ENCODE peak calls at places on chromosomes 4 and X, in eight cellular contexts. J is GM20000; D is C1 segment of cervical spinal cord; B is amygdala; W is H9; Y is CD4-positive, alpha-beta memory T cell; X is M059J; T is heart left ventricle. R is an unnamed sample.

GRCh38 chr4:628821-629635 is 3.7 kb downstream of the PDE6B start:
- DNase-seq in W (peak; percentile 20), Y (no peak), D (no peak), B (no peak), T (no peak), J (no peak), X (no peak), R (no peak)

GRCh38 chrX:154409222-154409871 is at the start of gene DNASE1L1:
- DNase-seq in Y (no peak), B (no peak), D (peak; percentile 42), W (peak; percentile 97), X (peak; percentile 95), J (peak; percentile 78), T (peak; percentile 83), R (peak; percentile 86)

GRCh38 chr4:175770555-175770954 is 41.5 kb downstream of the GPM6A start:
- DNase-seq in Y (no peak), J (no peak), B (no peak), D (no peak), W (no peak), T (no peak), X (peak; percentile 56), R (no peak)

GRCh38 chr4:39613093-39613656 is 25.5 kb downstream of the SMIM14 start:
- DNase-seq in W (no peak), Y (no peak), D (no peak), T (no peak), J (peak; percentile 32), X (peak; percentile 56), B (no peak), R (no peak)

GRCh38 chr4:110005461-110006056 is 92.9 kb downstream of the EGF start:
- DNase-seq in T (no peak), W (no peak), X (peak; percentile 64), D (no peak), B (no peak), Y (peak; percentile 60), J (peak; percentile 67), R (peak; percentile 82)

GRCh38 chrX:9279271-9279596 is 185.6 kb upstream of the TBL1X start:
- DNase-seq in W (no peak), X (peak; percentile 20), J (no peak), B (no peak), D (no peak), Y (no peak), T (no peak), R (no peak)

GRCh38 chr4:560731-561211 is 15.3 kb downstream of the TMEM271 start:
- DNase-seq in Y (no peak), D (no peak), B (no peak), X (no peak), W (no peak), T (no peak), J (no peak), R (no peak)

GRCh38 chr4:129822708-129823504 is 727.0 kb downstream of the C4orf33 start:
- DNase-seq in Y (no peak), T (peak; percentile 29), B (no peak), X (no peak), J (no peak), D (no peak), W (no peak), R (no peak)

GRCh38 chr4:184653650-184654049 is 4.1 kb downstream of the PRIMPOL start:
- DNase-seq in T (no peak), B (no peak), X (peak; percentile 57), Y (no peak), D (no peak), J (no peak), W (no peak), R (peak; percentile 45)

GRCh38 chr4:183407128-183407585 is 37.3 kb upstream of the CDKN2AIP start:
- DNase-seq in B (peak; percentile 26), T (peak; percentile 89), J (peak; percentile 86), W (peak; percentile 93), D (peak; percentile 92), Y (peak; percentile 88), X (peak; percentile 80), R (peak; percentile 88)

GRCh38 chr4:142582340-142582739 is 263.8 kb downstream of the INPP4B start:
- DNase-seq in T (no peak), D (no peak), J (no peak), B (no peak), X (no peak), W (no peak), Y (no peak), R (no peak)

GRCh38 chr4:42329421-42329820 is 67.9 kb upstream of the SHISA3 start:
- DNase-seq in J (no peak), X (peak; percentile 55), W (no peak), T (no peak), D (no peak), B (no peak), Y (no peak), R (no peak)

GRCh38 chr4:81260443-81261102 is 45.6 kb upstream of the PRKG2 start:
- DNase-seq in X (peak; percentile 15), D (no peak), Y (no peak), B (no peak), W (peak; percentile 36), J (no peak), T (no peak), R (peak; percentile 86)

GRCh38 chr4:633976-634598 is 8.7 kb downstream of the PDE6B start:
- DNase-seq in Y (no peak), B (no peak), X (no peak), W (peak; percentile 28), T (no peak), J (no peak), D (no peak), R (no peak)

GRCh38 chr4:80500593-80500992 is 165.1 kb downstream of the CFAP299 start:
- DNase-seq in B (no peak), W (no peak), D (no peak), Y (peak; percentile 73), X (no peak), J (no peak), T (no peak), R (no peak)

GRCh38 chr4:73341454-73341853 is 62.6 kb upstream of the ALB start:
- DNase-seq in J (peak; percentile 25), W (peak; percentile 59), T (no peak), D (peak; percentile 29), B (no peak), X (peak; percentile 53), Y (no peak), R (peak; percentile 78)

GRCh38 chrX:101347859-101348451 is 587 bp downstream of the TIMM8A start:
- DNase-seq in X (peak; percentile 34), B (no peak), T (no peak), J (peak; percentile 15), Y (peak; percentile 2), W (no peak), D (no peak), R (no peak)

GRCh38 chr4:113476800-113477199 is 284.7 kb downstream of the CAMK2D start:
- DNase-seq in B (no peak), J (no peak), X (peak; percentile 46), D (no peak), T (no peak), W (no peak), Y (no peak), R (no peak)

GRCh38 chrX:68830486-68831404 is 1.9 kb downstream of the EFNB1 start:
- DNase-seq in B (no peak), X (no peak), D (no peak), T (no peak), J (no peak), Y (no peak), W (peak; percentile 22), R (no peak)

GRCh38 chr4:139582044-139582443 is 26.0 kb upstream of the SETD7 start:
- DNase-seq in X (no peak), B (no peak), Y (no peak), J (no peak), D (no peak), T (no peak), W (no peak), R (no peak)

GRCh38 chrX:68431836-68432235 is 1.5 kb downstream of the OPHN1 start:
- DNase-seq in D (no peak), W (no peak), X (no peak), B (no peak), Y (no peak), T (no peak), J (no peak), R (no peak)

GRCh38 chrX:134764202-134764785 is 106.0 kb upstream of the PLAC1 start:
- DNase-seq in J (peak; percentile 32), Y (peak; percentile 17), D (no peak), X (peak; percentile 44), T (no peak), W (no peak), B (no peak), R (peak; percentile 87)

GRCh38 chr4:185640809-185641675 is 105.7 kb upstream of the PDLIM3 start:
- DNase-seq in B (no peak), X (peak; percentile 61), Y (no peak), W (no peak), D (no peak), J (peak; percentile 51), T (no peak), R (peak; percentile 85)

GRCh38 chr4:163566257-163566656 is 71.8 kb downstream of the TMA16 start:
- DNase-seq in T (no peak), J (no peak), X (no peak), Y (no peak), B (no peak), D (no peak), W (no peak), R (no peak)

R was measured in GM23338.